ENCODE peak calls at places on chromosomes 5 and 9, in eight cellular contexts. I is endothelial cell of umbilical vein, O is H1, P is HCT116, C is HepG2, S is GM23338, Z is K562, E is GM12878. U is an unnamed sample.

GRCh38 chr9:27838876-27839275 is 265.6 kb upstream of the C9orf72 start:
- DNase-seq in S (no peak), O (no peak), E (no peak), I (no peak), Z (no peak), P (no peak), C (no peak), U (no peak)

GRCh38 chr9:130193531-130194405 is 21.6 kb downstream of the NCS1 start:
- DNase-seq in I (no peak), E (no peak), S (peak), O (no peak), P (no peak), Z (peak), C (no peak), U (no peak)

GRCh38 chr5:157890825-157891587 is 32.1 kb upstream of the CLINT1 start:
- DNase-seq in P (no peak), I (no peak), Z (no peak), E (no peak), C (no peak), O (no peak), S (peak), U (no peak)

GRCh38 chr5:14574891-14575496 is 6.6 kb upstream of the OTULINL start:
- DNase-seq in C (no peak), I (no peak), Z (no peak), E (no peak), O (no peak), P (no peak), S (no peak), U (no peak)

GRCh38 chr9:91310037-91310436 is 51.7 kb downstream of the AUH start:
- DNase-seq in P (no peak), E (no peak), I (no peak), Z (no peak), O (no peak), S (no peak), C (no peak), U (no peak)

GRCh38 chr9:34637356-34638137 is at the start of gene SIGMAR1:
- DNase-seq in S (peak), I (peak), Z (peak), O (peak), C (peak), P (peak), E (peak), U (no peak)

GRCh38 chr9:86357091-86357866 is 3.1 kb upstream of the TUT7 start:
- DNase-seq in Z (no peak), P (no peak), O (no peak), C (no peak), E (no peak), S (no peak), I (no peak), U (no peak)

GRCh38 chr5:534743-535671 is 10.8 kb upstream of the SLC9A3 start:
- DNase-seq in I (no peak), C (no peak), S (no peak), Z (no peak), E (no peak), P (no peak), O (no peak), U (no peak)

GRCh38 chr5:42949348-42950090 is 90.6 kb downstream of the ANXA2R start:
- DNase-seq in I (peak), C (peak), O (no peak), P (no peak), Z (no peak), S (peak), E (peak), U (no peak)

GRCh38 chr5:96070625-96071246 is 109.1 kb upstream of the ELL2 start:
- DNase-seq in O (no peak), P (no peak), I (no peak), E (no peak), S (no peak), Z (no peak), C (no peak), U (no peak)

GRCh38 chr5:122111513-122111912 is 17.8 kb upstream of the ZNF474 start:
- DNase-seq in O (no peak), E (no peak), Z (no peak), I (no peak), C (no peak), S (no peak), P (no peak), U (no peak)

GRCh38 chr9:16133556-16134227 is 580.8 kb downstream of the CCDC171 start:
- DNase-seq in I (peak), P (peak), O (peak), S (peak), C (peak), E (no peak), Z (peak), U (no peak)

GRCh38 chr9:137271696-137272076 is 5.8 kb upstream of the TOR4A start:
- DNase-seq in S (no peak), E (no peak), O (no peak), C (no peak), I (no peak), P (no peak), Z (no peak), U (no peak)

GRCh38 chr5:60722416-60722815 is 22.4 kb upstream of the DEPDC1B start:
- DNase-seq in O (no peak), E (no peak), I (no peak), S (no peak), C (no peak), P (no peak), Z (no peak), U (no peak)

GRCh38 chr9:859251-859650 is 17.8 kb downstream of the DMRT1 start:
- DNase-seq in E (peak), C (no peak), O (no peak), S (no peak), P (no peak), I (no peak), Z (no peak), U (no peak)

GRCh38 chr5:118733394-118733793 is 255.0 kb downstream of the DTWD2 start:
- DNase-seq in Z (no peak), C (no peak), S (no peak), O (no peak), P (no peak), E (no peak), I (no peak), U (no peak)

GRCh38 chr9:133843751-133844373 is 105.7 kb upstream of the SARDH start:
- DNase-seq in O (no peak), S (no peak), Z (no peak), P (no peak), I (peak), E (no peak), C (no peak), U (no peak)

GRCh38 chr5:76715734-76716455 is at the start of gene F2R:
- DNase-seq in Z (peak), I (peak), S (peak), C (peak), E (no peak), P (no peak), O (peak), U (no peak)

GRCh38 chr9:97853844-97854695 is 1.0 kb downstream of the FOXE1 start:
- DNase-seq in C (no peak), E (no peak), S (peak), I (no peak), P (no peak), Z (no peak), O (peak), U (no peak)

GRCh38 chr9:97852001-97852398 is 1.0 kb upstream of the FOXE1 start:
- DNase-seq in Z (no peak), E (no peak), S (peak), P (no peak), O (peak), I (no peak), C (no peak), U (no peak)

GRCh38 chr9:97852399-97853055 is 499 bp upstream of the FOXE1 start:
- DNase-seq in C (no peak), P (no peak), I (no peak), S (peak), O (no peak), E (no peak), Z (no peak), U (no peak)

GRCh38 chr9:97854696-97855485 is 1.9 kb downstream of the FOXE1 start:
- DNase-seq in O (peak), S (peak), E (no peak), C (no peak), I (no peak), P (no peak), Z (no peak), U (no peak)

GRCh38 chr9:97853056-97853843 is at the start of gene FOXE1:
- DNase-seq in I (no peak), C (no peak), Z (no peak), S (peak), E (no peak), O (peak), P (no peak), U (no peak)
- TF ChIP-seq EZH2 in I (no peak), C (no peak), Z (no peak), S (peak), E (no peak), O (peak), P (no peak), U (no peak)

GRCh38 chr5:112203229-112203628 is 215.8 kb downstream of the EPB41L4A start:
- DNase-seq in P (no peak), Z (no peak), S (no peak), O (no peak), C (no peak), I (no peak), E (no peak), U (no peak)
- TF ChIP-seq POLR2AphosphoS5 in P (no peak), Z (no peak), S (no peak), O (no peak), C (no peak), I (no peak), E (no peak), U (no peak)

GRCh38 chr5:83473344-83474169 is 2.0 kb downstream of the VCAN start:
- DNase-seq in C (no peak), O (peak), E (peak), P (peak), I (peak), Z (peak), S (peak), U (peak)

GRCh38 chr5:83472508-83473343 is 1.2 kb downstream of the VCAN start:
- DNase-seq in O (peak), I (no peak), C (no peak), Z (peak), E (no peak), S (peak), P (no peak), U (no peak)

GRCh38 chr5:83471405-83472212 is at the start of gene VCAN:
- DNase-seq in P (peak), O (no peak), C (no peak), E (no peak), I (no peak), S (peak), Z (no peak), U (no peak)

GRCh38 chr5:83470920-83471404 is 582 bp upstream of the VCAN start:
- DNase-seq in P (no peak), Z (no peak), I (no peak), E (no peak), S (peak), C (no peak), O (peak), U (no peak)

GRCh38 chr5:83472213-83472507 is 616 bp downstream of the VCAN start:
- DNase-seq in O (no peak), Z (no peak), E (no peak), P (no peak), I (no peak), S (no peak), C (no peak), U (no peak)
- H3K27ac ChIP-seq in O (peak), Z (no peak), E (no peak), P (peak), I (no peak), S (peak), C (no peak), U (no peak)

DNA sequence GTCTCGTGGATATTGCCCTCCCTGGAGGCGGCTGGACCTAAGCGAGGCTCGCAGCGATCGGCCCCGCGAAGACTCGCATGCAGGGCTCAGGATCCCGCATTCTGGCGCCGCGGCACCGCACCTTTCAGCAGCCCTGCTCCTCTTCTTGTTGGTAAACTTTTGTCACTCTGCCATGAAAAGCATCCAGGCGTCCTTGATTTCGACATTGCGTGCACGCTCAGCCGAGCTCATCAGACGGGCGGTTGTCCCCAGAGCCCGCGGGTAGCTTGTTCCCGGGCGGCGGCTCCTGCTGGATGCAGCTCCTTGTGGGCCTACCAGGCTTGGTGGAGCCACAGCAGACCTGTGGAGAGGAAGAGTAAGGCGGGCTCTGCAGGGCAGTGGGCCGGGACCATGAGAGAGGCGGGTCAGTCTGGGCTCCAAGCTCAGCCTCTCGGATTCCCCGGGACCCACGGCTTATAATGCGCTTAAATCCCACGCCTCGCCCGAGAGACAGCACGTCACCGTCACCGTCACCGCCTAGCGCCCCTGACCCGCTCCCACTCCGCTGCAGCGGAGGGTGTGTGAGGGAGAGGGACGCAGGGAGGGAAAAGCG is 1.8 kb upstream of the ANKRD18A start:
- DNase-seq in E (no peak), S (peak), P (no peak), C (peak), I (no peak), O (peak), Z (no peak), U (no peak)
- TF ChIP-seq EZH2 in E (no peak), S (peak), P (no peak), C (no peak), I (peak), O (peak), Z (no peak), U (peak)

GRCh38 chr5:172792693-172793570 is 21.9 kb upstream of the DUSP1 start:
- DNase-seq in E (no peak), Z (no peak), P (no peak), C (no peak), S (no peak), I (no peak), O (no peak), U (no peak)

GRCh38 chr5:172796306-172796705 is 25.3 kb upstream of the DUSP1 start:
- DNase-seq in S (no peak), I (no peak), P (no peak), Z (no peak), C (no peak), O (no peak), E (no peak), U (no peak)

GRCh38 chr5:172793577-172794488 is 22.8 kb upstream of the DUSP1 start:
- DNase-seq in C (peak), Z (no peak), I (no peak), O (no peak), P (no peak), E (no peak), S (no peak), U (no peak)

GRCh38 chr5:172797800-172798199 is 26.8 kb upstream of the DUSP1 start:
- DNase-seq in I (no peak), C (peak), S (no peak), E (no peak), Z (no peak), P (no peak), O (no peak), U (no peak)

GRCh38 chr5:172795401-172795977 is 24.5 kb upstream of the DUSP1 start:
- DNase-seq in E (no peak), C (no peak), Z (no peak), O (no peak), P (no peak), S (peak), I (peak), U (no peak)
- TF ChIP-seq POLR2AphosphoS5 in E (no peak), C (no peak), Z (no peak), O (no peak), P (no peak), S (no peak), I (peak), U (no peak)